ENCODE peak calls at places on chromosome 11, in ten cellular contexts. D is psoas muscle, T is right lobe of liver, N is fibroblast of pulmonary artery, A is left ventricle myocardium inferior, B is coronary artery, O is A549, C is epithelial cell of esophagus, S is BJ, L is tibial nerve. I is an unnamed sample.
A peak's percentile ranks its signal among the peaks of the same experiment; 100 is the strongest.

GRCh38 chr11:97140885-97141494 is 751.2 kb downstream of the JRKL start:
- DNase-seq in T (no peak), L (no peak), C (peak; percentile 53), B (no peak), N (peak; percentile 54), O (no peak), S (no peak), A (no peak), D (no peak), I (peak; percentile 46)

GRCh38 chr11:102171101-102171500 is 60.9 kb downstream of the YAP1 start:
- DNase-seq in D (no peak), O (no peak), C (peak; percentile 43), A (no peak), L (no peak), B (no peak), S (no peak), T (no peak), N (peak; percentile 89), I (peak; percentile 87)

GRCh38 chr11:112784323-112785073 is 176.7 kb upstream of the NCAM1 start:
- DNase-seq in N (peak; percentile 92), C (no peak), O (no peak), L (peak; percentile 43), A (peak; percentile 79), S (no peak), D (peak; percentile 72), B (peak; percentile 73), T (peak; percentile 47), I (peak; percentile 35)

GRCh38 chr11:33669598-33670249 is 30.9 kb downstream of the C11orf91 start:
- DNase-seq in A (no peak), L (no peak), O (no peak), D (no peak), S (no peak), T (no peak), N (no peak), C (no peak), B (no peak), I (no peak)

GRCh38 chr11:31340903-31341572 is 28.5 kb downstream of the DCDC1 start:
- DNase-seq in O (peak; percentile 15), N (peak; percentile 55), D (no peak), C (peak; percentile 52), A (no peak), L (no peak), T (no peak), S (no peak), B (no peak), I (peak; percentile 57)

GRCh38 chr11:119774180-119774763 is 45.3 kb upstream of the NECTIN1 start:
- DNase-seq in L (no peak), B (no peak), N (peak; percentile 44), D (no peak), T (no peak), O (no peak), A (no peak), S (no peak), C (peak; percentile 66), I (peak; percentile 32)

GRCh38 chr11:75667268-75667830 is 1.5 kb downstream of the MAP6 start:
- DNase-seq in B (no peak), A (peak; percentile 33), D (peak; percentile 27), C (peak; percentile 10), L (no peak), S (no peak), N (peak; percentile 3), O (peak; percentile 38), T (peak; percentile 34), I (no peak)

GRCh38 chr11:78414321-78415051 is 3.1 kb downstream of the GAB2 start:
- DNase-seq in L (no peak), D (no peak), S (no peak), O (peak; percentile 44), C (peak; percentile 35), T (no peak), N (peak; percentile 44), B (no peak), A (no peak), I (peak; percentile 37)

GRCh38 chr11:13962562-13963168 is at the start of gene SPON1:
- DNase-seq in A (peak; percentile 46), B (no peak), T (peak; percentile 38), L (no peak), C (no peak), D (peak; percentile 20), N (peak; percentile 15), O (no peak), S (no peak), I (peak; percentile 41)

GRCh38 chr11:12757416-12757815 is 83.2 kb downstream of the TEAD1 start:
- DNase-seq in D (no peak), O (no peak), T (no peak), S (no peak), A (no peak), L (no peak), N (no peak), C (no peak), B (no peak), I (no peak)

GRCh38 chr11:77479746-77480352 is 6.0 kb upstream of the PAK1 start:
- DNase-seq in A (no peak), D (no peak), L (no peak), S (no peak), C (no peak), T (no peak), O (no peak), B (no peak), N (no peak), I (no peak)

GRCh38 chr11:121337740-121338272 is 45.2 kb downstream of the SC5D start:
- DNase-seq in L (peak; percentile 51), B (no peak), O (no peak), N (no peak), T (no peak), A (no peak), S (no peak), C (no peak), D (no peak), I (no peak)

GRCh38 chr11:97269527-97269926 is 879.7 kb downstream of the JRKL start:
- DNase-seq in A (no peak), S (no peak), O (no peak), C (peak; percentile 50), D (no peak), L (no peak), N (peak; percentile 26), T (no peak), B (no peak), I (peak; percentile 16)

GRCh38 chr11:17765381-17766359 is 31.1 kb downstream of the KCNC1 start:
- DNase-seq in N (no peak), S (no peak), D (no peak), T (no peak), B (no peak), C (no peak), L (no peak), A (no peak), O (no peak), I (no peak)

DNA sequence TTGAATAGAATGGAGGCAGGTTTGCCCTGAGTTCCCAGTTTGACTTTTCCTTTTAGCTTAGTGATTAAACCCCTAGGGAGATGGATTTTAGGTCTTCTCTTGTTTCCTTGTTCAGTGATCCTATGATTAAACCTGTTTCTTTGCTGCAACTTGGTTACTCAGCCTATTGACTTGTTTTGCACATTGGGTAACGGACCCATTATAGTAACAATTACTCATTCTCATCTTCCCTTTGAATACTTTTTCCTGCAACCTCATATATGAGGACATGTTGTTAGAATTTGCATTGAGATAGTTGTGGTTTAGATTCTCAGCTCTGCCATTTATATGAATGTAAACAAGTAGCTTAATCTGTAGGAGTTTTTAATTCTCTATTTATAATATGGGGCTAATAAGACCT is 489.2 kb upstream of the CNTN5 start:
- DNase-seq in D (no peak), N (no peak), C (peak; percentile 72), O (no peak), S (no peak), L (no peak), T (no peak), B (no peak), A (no peak), I (peak; percentile 4)
- H3K4me3 ChIP-seq in D (no peak overlapping the region), N (no peak overlapping the region), C (no peak overlapping the region), O (no peak overlapping the region), S (no peak overlapping the region), L (no peak overlapping the region), T (no peak overlapping the region), B (no peak overlapping the region), A (no peak overlapping the region), I (no peak overlapping the region)

DNA sequence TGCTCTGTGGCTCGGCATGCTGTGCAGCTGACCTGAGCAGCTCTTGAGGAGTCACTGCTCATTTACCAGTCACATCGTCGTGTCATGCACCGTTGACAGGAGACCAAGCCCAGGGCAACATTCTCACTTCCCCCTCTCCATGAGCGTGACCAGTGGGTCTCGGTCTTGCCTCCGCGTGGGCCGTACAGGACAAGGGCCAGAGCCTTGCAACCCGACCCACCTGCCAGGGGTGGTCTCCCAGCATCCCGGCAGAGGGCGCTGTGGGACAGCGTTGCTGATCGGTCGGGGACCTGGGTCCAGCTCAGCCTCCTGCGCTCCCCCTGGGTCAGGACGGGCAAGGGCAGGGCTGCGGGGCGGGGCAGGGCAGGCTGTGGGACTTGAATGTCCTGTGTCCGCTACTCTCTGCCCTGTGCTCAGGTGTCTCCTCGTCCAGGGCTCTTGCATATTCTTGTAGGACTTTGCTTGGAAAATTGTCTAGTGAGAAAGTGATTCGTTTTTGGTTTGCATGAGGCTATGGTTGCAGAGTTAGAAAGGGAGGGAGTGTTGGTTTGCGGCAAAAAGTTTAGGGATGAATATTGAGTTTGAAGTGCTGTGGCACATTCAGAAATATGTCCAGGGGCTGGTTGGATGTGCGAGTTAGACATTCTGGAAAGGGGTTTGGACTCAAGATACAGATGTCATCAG is 16.2 kb downstream of the EIF4G2 start:
- DNase-seq in D (peak; percentile 91), T (peak; percentile 94), O (peak; percentile 85), B (peak; percentile 89), A (peak; percentile 87), N (peak; percentile 76), C (peak; percentile 76), S (no peak), L (peak; percentile 60), I (peak; percentile 77)
- H3K4me3 ChIP-seq in D (peak overlapping the region; percentile 44), T (no peak overlapping the region), O (no peak overlapping the region), B (peak overlapping the region; percentile 51), A (peak overlapping the region; percentile 38), N (no peak overlapping the region), C (no peak overlapping the region), S (no peak overlapping the region), L (no peak overlapping the region), I (peak overlapping the region; percentile 16)

GRCh38 chr11:57596266-57596885 is 1.1 kb upstream of the SERPING1 start:
- DNase-seq in D (no peak), B (no peak), L (no peak), C (no peak), T (peak; percentile 40), A (no peak), N (no peak), O (no peak), S (no peak), I (no peak)
- H3K4me3 ChIP-seq in D (no peak overlapping the region), B (no peak overlapping the region), L (no peak overlapping the region), C (no peak overlapping the region), T (peak overlapping the region; percentile 75), A (no peak overlapping the region), N (no peak overlapping the region), O (no peak overlapping the region), S (no peak overlapping the region), I (no peak overlapping the region)

DNA sequence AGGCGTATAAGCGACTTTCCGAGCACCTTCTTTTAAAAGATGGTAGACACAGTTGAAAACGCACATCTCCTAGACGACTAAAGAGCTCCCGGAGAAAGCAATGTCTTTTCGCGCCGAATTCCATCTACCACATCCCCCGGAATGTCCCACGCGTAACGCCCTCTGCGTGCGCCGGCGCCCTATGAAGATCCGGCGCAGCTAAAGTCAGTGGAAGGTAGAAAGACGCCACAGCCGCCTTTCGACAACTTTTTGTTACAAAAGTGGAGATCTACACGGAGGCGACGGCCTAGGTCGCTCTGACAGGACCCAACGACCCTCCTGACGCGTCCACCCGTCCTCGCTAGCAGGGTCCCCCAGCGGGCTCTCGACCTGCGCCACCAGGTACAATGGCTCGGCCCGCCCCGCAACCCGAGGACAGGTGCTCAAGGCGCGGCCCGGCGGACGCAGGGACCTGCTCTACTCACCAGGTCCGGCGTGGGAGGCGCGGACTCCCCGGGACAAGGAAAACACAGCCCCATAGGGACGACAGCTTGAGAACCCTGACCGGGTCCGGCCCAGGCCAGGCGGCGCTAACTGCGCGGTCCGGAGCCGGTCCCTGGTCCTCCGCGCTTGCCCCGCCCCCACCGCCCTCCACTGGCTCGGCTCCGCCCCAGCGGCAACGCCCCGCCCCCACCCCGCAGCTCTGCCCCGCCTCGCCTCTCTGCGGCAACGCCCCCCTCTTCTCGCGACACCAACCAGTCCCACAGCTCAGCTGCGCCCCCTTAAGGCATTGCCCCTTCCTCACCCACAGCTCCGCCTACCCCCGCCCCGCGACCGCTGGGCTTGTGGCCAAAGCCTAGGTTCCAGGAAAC is at the start of gene SVIP:
- DNase-seq in C (peak; percentile 93), N (peak; percentile 95), D (peak; percentile 92), S (peak; percentile 14), A (peak; percentile 94), O (peak; percentile 65), L (peak; percentile 89), B (peak; percentile 93), T (peak; percentile 99), I (peak; percentile 92)
- H3K4me3 ChIP-seq in C (peak within 1 kb of the TSS; percentile 75), N (peak within 1 kb of the TSS; percentile 87), D (peak within 1 kb of the TSS; percentile 94), S (peak within 1 kb of the TSS; percentile 99), A (peak within 1 kb of the TSS; percentile 90), O (peak within 1 kb of the TSS; percentile 80), L (peak within 1 kb of the TSS; percentile 82), B (peak within 1 kb of the TSS; percentile 82), T (peak within 1 kb of the TSS; percentile 78), I (peak within 1 kb of the TSS; percentile 89)